ENCODE peak calls at places on chromosomes 1 and 21, in five cellular contexts. D is neural progenitor cell, Y is prostate gland, A is DND-41, C is ascending aorta. F is an unnamed sample.

GRCh38 chr1:165904948-165905347 is 77.5 kb downstream of the UCK2 start:
- DNase-seq in C (no peak), D (no peak), A (no peak), Y (no peak), F (no peak)

GRCh38 chr1:234164098-234164709 is 209.1 kb upstream of the COA6 start:
- DNase-seq in C (no peak), Y (no peak), D (no peak), A (peak; percentile 57), F (no peak)

GRCh38 chr1:118902299-118903270 is 85.6 kb downstream of the TBX15 start:
- DNase-seq in C (no peak), A (no peak), D (no peak), Y (no peak), F (no peak)

GRCh38 chr1:200038987-200039848 is 11.7 kb downstream of the NR5A2 start:
- DNase-seq in D (peak; percentile 82), A (no peak), C (no peak), Y (no peak), F (no peak)

GRCh38 chr21:39105836-39106235 is 77.4 kb downstream of the PSMG1 start:
- DNase-seq in D (no peak), A (no peak), C (no peak), Y (no peak), F (no peak)

GRCh38 chr1:25503551-25504426 is 39.6 kb upstream of the LDLRAP1 start:
- DNase-seq in C (peak; percentile 75), D (peak; percentile 71), A (peak; percentile 48), Y (peak; percentile 37), F (peak; percentile 30)

GRCh38 chr1:234683856-234684632 is 74.1 kb upstream of the IRF2BP2 start:
- DNase-seq in Y (peak; percentile 57), A (no peak), C (peak; percentile 88), D (no peak), F (no peak)

GRCh38 chr1:158506369-158506987 is 34.5 kb downstream of the OR10R2 start:
- DNase-seq in C (no peak), D (peak; percentile 77), Y (no peak), A (no peak), F (no peak)

GRCh38 chr1:68281946-68282615 is 49.8 kb upstream of the WLS start:
- DNase-seq in A (no peak), Y (no peak), D (no peak), C (no peak), F (no peak)

GRCh38 chr1:154327466-154328317 is 2.4 kb downstream of the ATP8B2 start:
- DNase-seq in C (no peak), Y (no peak), A (peak; percentile 74), D (no peak), F (peak; percentile 93)

GRCh38 chr1:35807614-35808375 is at the start of gene AGO4:
- DNase-seq in A (peak; percentile 63), D (peak; percentile 92), Y (peak; percentile 47), C (peak; percentile 82), F (no peak)

GRCh38 chr1:110581637-110582036 is 24.5 kb downstream of the KCNA2 start:
- DNase-seq in D (peak; percentile 12), Y (no peak), C (peak; percentile 39), A (no peak), F (no peak)

GRCh38 chr1:153380711-153381110 is 5.3 kb upstream of the S100A12 start:
- DNase-seq in D (no peak), Y (no peak), C (no peak), A (no peak), F (no peak)

GRCh38 chr1:113394863-113395259 is 4.5 kb downstream of the MAGI3 start:
- DNase-seq in D (no peak), C (no peak), A (no peak), Y (no peak), F (no peak)

GRCh38 chr1:7570311-7570710 is 200.8 kb upstream of the VAMP3 start:
- DNase-seq in C (no peak), D (no peak), A (no peak), Y (peak; percentile 24), F (no peak)

GRCh38 chr1:186957339-186957738 is 128.6 kb downstream of the PLA2G4A start:
- DNase-seq in D (no peak), C (no peak), A (no peak), Y (no peak), F (no peak)

GRCh38 chr1:164735315-164736052 is 176.5 kb downstream of the PBX1 start:
- DNase-seq in Y (no peak), A (no peak), D (peak; percentile 38), C (no peak), F (no peak)

GRCh38 chr1:115463347-115463746 is 125.3 kb upstream of the NGF start:
- DNase-seq in A (no peak), C (no peak), D (no peak), Y (no peak), F (no peak)

GRCh38 chr1:51504806-51505525 is 14.1 kb downstream of the EPS15 start:
- DNase-seq in C (no peak), D (no peak), A (no peak), Y (no peak), F (no peak)
- H3K4me3 ChIP-seq in C (no peak overlapping the region), D (no peak overlapping the region), A (no peak overlapping the region), Y (no peak overlapping the region), F (no peak overlapping the region)

GRCh38 chr1:30718091-30718635 is 5.2 kb downstream of the MATN1 start:
- DNase-seq in Y (peak; percentile 99), C (peak; percentile 99), D (peak; percentile 98), A (peak; percentile 99), F (peak; percentile 90)

GRCh38 chr1:30721311-30722174 is 1.8 kb downstream of the MATN1 start:
- DNase-seq in C (no peak), A (no peak), D (no peak), Y (no peak), F (no peak)

GRCh38 chr1:30720271-30721223 is 2.8 kb downstream of the MATN1 start:
- DNase-seq in D (no peak), A (no peak), Y (no peak), C (no peak), F (no peak)

GRCh38 chr1:30718636-30719405 is 4.6 kb downstream of the MATN1 start:
- DNase-seq in Y (peak; percentile 98), C (peak; percentile 99), D (peak; percentile 90), A (peak; percentile 88), F (peak; percentile 79)

DNA sequence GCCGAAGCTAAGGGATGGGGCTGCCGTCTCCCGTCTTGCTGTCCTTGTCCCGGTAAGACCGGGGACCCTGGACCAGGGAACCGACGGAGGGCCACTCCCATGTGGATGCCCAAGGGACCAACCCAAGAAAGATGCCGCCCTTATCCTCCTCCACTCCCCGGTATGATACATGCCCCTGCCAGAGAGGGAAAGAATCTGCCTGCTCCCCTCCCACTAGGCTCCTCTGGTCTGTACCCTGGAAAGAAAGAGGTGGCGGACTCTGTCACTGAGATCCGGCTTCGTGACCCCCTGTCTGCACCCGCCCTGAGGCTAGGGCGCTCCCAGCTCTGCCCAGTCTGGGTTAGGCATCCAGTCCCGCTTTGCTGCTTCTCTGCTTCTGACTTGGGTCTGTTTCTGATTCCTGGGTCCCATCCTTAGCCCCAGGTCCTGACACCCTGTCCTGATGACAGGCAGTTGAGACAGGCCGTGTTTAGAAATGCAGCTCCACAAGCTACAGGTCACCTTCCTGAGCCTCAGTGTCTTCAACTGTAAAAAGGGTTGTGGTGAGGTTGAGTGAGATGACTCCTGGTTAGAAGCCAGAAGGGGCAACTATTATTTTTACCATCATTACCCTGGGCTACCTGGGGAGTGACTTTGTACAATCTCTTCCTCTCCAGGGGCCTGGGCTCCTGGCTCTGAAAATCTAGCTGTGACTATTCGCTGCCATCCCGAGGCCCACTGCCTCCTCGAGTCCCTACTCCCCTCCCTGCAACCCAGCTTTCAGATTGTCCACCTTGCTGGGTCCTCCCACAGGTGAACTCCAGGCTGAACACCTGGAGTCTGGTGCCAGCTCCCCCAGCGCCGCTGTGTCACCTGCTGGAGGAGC is 3.7 kb downstream of the MATN1 start:
- DNase-seq in C (no peak), A (no peak), Y (no peak), D (no peak), F (no peak)
- H3K4me3 ChIP-seq in C (peak overlapping the region; percentile 59), A (no peak overlapping the region), Y (peak overlapping the region; percentile 49), D (no peak overlapping the region), F (peak overlapping the region; percentile 70)

GRCh38 chr1:30808067-30808662 is 50.6 kb upstream of the LAPTM5 start:
- DNase-seq in D (no peak), C (no peak), A (no peak), Y (no peak), F (no peak)

GRCh38 chr1:30806381-30807317 is 49.1 kb upstream of the LAPTM5 start:
- DNase-seq in A (no peak), D (no peak), C (no peak), Y (no peak), F (no peak)

GRCh38 chr1:30809514-30810263 is 52.1 kb upstream of the LAPTM5 start:
- DNase-seq in D (peak; percentile 31), C (no peak), Y (no peak), A (no peak), F (no peak)

GRCh38 chr1:30805301-30806003 is 47.9 kb upstream of the LAPTM5 start:
- DNase-seq in C (no peak), Y (no peak), A (no peak), D (no peak), F (no peak)

GRCh38 chr1:30807318-30808066 is 49.9 kb upstream of the LAPTM5 start:
- DNase-seq in A (no peak), Y (no peak), C (no peak), D (no peak), F (no peak)
- H3K4me3 ChIP-seq in A (no peak overlapping the region), Y (no peak overlapping the region), C (no peak overlapping the region), D (no peak overlapping the region), F (no peak overlapping the region)

GRCh38 chr21:37855568-37856391 is 60.5 kb downstream of the KCNJ6 start:
- DNase-seq in D (peak; percentile 9), A (no peak), Y (no peak), C (no peak), F (no peak)
- H3K4me3 ChIP-seq in D (no peak overlapping the region), A (no peak overlapping the region), Y (no peak overlapping the region), C (no peak overlapping the region), F (no peak overlapping the region)

GRCh38 chr1:107897428-107898339 is 67.3 kb downstream of the VAV3 start:
- DNase-seq in D (no peak), Y (no peak), C (no peak), A (peak; percentile 31), F (peak; percentile 79)
- H3K4me3 ChIP-seq in D (no peak overlapping the region), Y (no peak overlapping the region), C (no peak overlapping the region), A (no peak overlapping the region), F (peak overlapping the region; percentile 37)

DNA sequence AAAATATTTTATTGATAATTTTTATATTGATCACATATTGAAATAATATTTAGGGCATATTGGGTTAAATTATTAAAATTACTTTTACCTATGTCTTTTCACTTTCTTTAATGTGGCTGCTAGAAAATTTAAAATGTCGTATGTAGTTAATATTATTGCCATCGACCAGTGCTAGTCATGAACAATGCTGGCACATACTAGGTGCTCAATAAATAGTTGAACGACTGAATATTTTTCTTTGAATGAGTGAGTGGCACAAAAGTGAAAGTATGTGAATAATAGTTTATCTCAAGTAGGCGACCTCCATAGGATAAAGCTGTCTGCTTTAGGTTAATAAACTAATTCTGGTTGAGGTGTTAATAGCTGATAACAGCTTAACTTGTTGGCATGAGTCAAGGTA is 150.8 kb upstream of the FGGY start:
- DNase-seq in A (no peak), D (no peak), Y (no peak), C (no peak), F (no peak)
- H3K4me3 ChIP-seq in A (no peak overlapping the region), D (peak overlapping the region; percentile 46), Y (no peak overlapping the region), C (peak overlapping the region; percentile 73), F (no peak overlapping the region)

F was measured in Jurkat, Clone E6-1.